ENCODE peak calls at places on chromosomes 16 and 17, in seven cellular contexts. W, K, Z, H, L, U and P are unnamed samples.

GRCh38 chr16:89281829-89282228 is 64.3 kb downstream of the ZNF778 start:
- DNase-seq in W (no peak), K (no peak), Z (no peak), H (no peak), L (no peak), U (no peak), P (no peak)

GRCh38 chr16:2087426-2088191 is 39.8 kb downstream of the TSC2 start:
- DNase-seq in W (no peak), K (no peak), Z (no peak), H (no peak), L (no peak), U (no peak), P (no peak)

GRCh38 chr17:77318491-77319210 is 177.9 kb downstream of the SEC14L1 start:
- DNase-seq in W (no peak), K (no peak), Z (no peak), H (no peak), L (no peak), U (peak), P (no peak)

GRCh38 chr16:79850348-79850747 is 249.8 kb upstream of the MAF start:
- DNase-seq in W (no peak), K (no peak), Z (no peak), H (no peak), L (no peak), U (no peak), P (no peak)

GRCh38 chr16:84832488-84833141 is 12.8 kb downstream of the CRISPLD2 start:
- DNase-seq in W (no peak), K (no peak), Z (peak), H (no peak), L (no peak), U (peak), P (no peak)

GRCh38 chr17:1779571-1780074 is 17.8 kb downstream of the SERPINF1 start:
- DNase-seq in W (no peak), K (no peak), Z (peak), H (peak), L (no peak), U (peak), P (no peak)

GRCh38 chr17:40094874-40095273 is 5.5 kb downstream of the NR1D1 start:
- DNase-seq in W (no peak), K (no peak), Z (no peak), H (no peak), L (no peak), U (no peak), P (no peak)

GRCh38 chr17:55962931-55963378 is 190.3 kb upstream of the ANKFN1 start:
- DNase-seq in W (no peak), K (no peak), Z (peak), H (no peak), L (no peak), U (no peak), P (no peak)

GRCh38 chr17:66787914-66788313 is 47.0 kb upstream of the CACNG5 start:
- DNase-seq in W (no peak), K (no peak), Z (no peak), H (no peak), L (no peak), U (no peak), P (no peak)

GRCh38 chr17:77645441-77646430 is 312.8 kb upstream of the TNRC6C start:
- DNase-seq in W (no peak), K (no peak), Z (no peak), H (peak), L (peak), U (no peak), P (peak)

GRCh38 chr16:1222553-1223354 is 2.3 kb downstream of the TPSG1 start:
- DNase-seq in W (no peak), K (no peak), Z (no peak), H (no peak), L (no peak), U (no peak), P (no peak)

GRCh38 chr16:57616241-57616640 is 12.2 kb upstream of the ADGRG1 start:
- DNase-seq in W (no peak), K (no peak), Z (no peak), H (no peak), L (no peak), U (no peak), P (no peak)

GRCh38 chr16:21083729-21084268 is 66.8 kb downstream of the DNAH3 start:
- DNase-seq in W (peak), K (peak), Z (peak), H (peak), L (peak), U (peak), P (peak)

GRCh38 chr17:77254961-77255741 is 114.4 kb downstream of the SEC14L1 start:
- DNase-seq in W (peak), K (no peak), Z (peak), H (peak), L (peak), U (peak), P (peak)

GRCh38 chr16:78237346-78237745 is 137.9 kb downstream of the WWOX start:
- DNase-seq in W (no peak), K (no peak), Z (no peak), H (no peak), L (no peak), U (no peak), P (no peak)

GRCh38 chr17:72561266-72561665 is 440.4 kb downstream of the SOX9 start:
- DNase-seq in W (no peak), K (no peak), Z (no peak), H (no peak), L (no peak), U (no peak), P (no peak)

GRCh38 chr17:81470270-81470943 is 42.2 kb downstream of the ACTG1 start:
- DNase-seq in W (no peak), K (no peak), Z (no peak), H (no peak), L (no peak), U (no peak), P (no peak)

GRCh38 chr17:8189041-8189710 is 804 bp downstream of the BORCS6 start:
- DNase-seq in W (no peak), K (no peak), Z (peak), H (no peak), L (no peak), U (peak), P (peak)

GRCh38 chr17:48812001-48812400 is 5.0 kb downstream of the TTLL6 start:
- DNase-seq in W (no peak), K (no peak), Z (no peak), H (no peak), L (peak), U (no peak), P (no peak)

GRCh38 chr17:11300738-11301137 is 59.7 kb downstream of the SHISA6 start:
- DNase-seq in W (no peak), K (no peak), Z (no peak), H (no peak), L (no peak), U (no peak), P (no peak)

GRCh38 chr16:349211-349610 is 3.3 kb downstream of the AXIN1 start:
- DNase-seq in W (no peak), K (no peak), Z (no peak), H (no peak), L (no peak), U (no peak), P (peak)

GRCh38 chr17:37055511-37055910 is 106.8 kb downstream of the AATF start:
- DNase-seq in W (no peak), K (no peak), Z (no peak), H (no peak), L (no peak), U (no peak), P (no peak)

GRCh38 chr16:58264961-58265479 is 29.8 kb downstream of the PRSS54 start:
- DNase-seq in W (no peak), K (no peak), Z (peak), H (peak), L (no peak), U (peak), P (no peak)

GRCh38 chr17:45432405-45433113 is at the start of gene ARHGAP27:
- DNase-seq in W (no peak), K (peak), Z (peak), H (peak), L (peak), U (peak), P (peak)

GRCh38 chr17:42040818-42041217 is 9.6 kb downstream of the C17orf113 start:
- DNase-seq in W (no peak), K (no peak), Z (no peak), H (no peak), L (no peak), U (no peak), P (no peak)

GRCh38 chr17:33290156-33290697 is 2.9 kb downstream of the ASIC2 start:
- DNase-seq in W (no peak), K (no peak), Z (no peak), H (no peak), L (no peak), U (no peak), P (no peak)

GRCh38 chr17:82863941-82864720 is 24.3 kb upstream of the ZNF750 start:
- DNase-seq in W (peak), K (peak), Z (peak), H (peak), L (no peak), U (peak), P (no peak)

GRCh38 chr17:3695129-3695722 is 729 bp downstream of the P2RX5 start:
- DNase-seq in W (no peak), K (peak), Z (no peak), H (peak), L (no peak), U (peak), P (no peak)

GRCh38 chr17:76523084-76524037 is 14.1 kb downstream of the CYGB start:
- DNase-seq in W (peak), K (peak), Z (peak), H (peak), L (peak), U (peak), P (peak)

GRCh38 chr17:45905812-45906211 is 11.5 kb downstream of the MAPT start:
- DNase-seq in W (no peak), K (no peak), Z (no peak), H (no peak), L (no peak), U (no peak), P (no peak)

GRCh38 chr16:27195941-27196595 is 7.3 kb upstream of the KDM8 start:
- DNase-seq in W (no peak), K (no peak), Z (no peak), H (no peak), L (no peak), U (no peak), P (no peak)

GRCh38 chr16:2458887-2459646 is 842 bp upstream of the TEDC2 start:
- DNase-seq in W (no peak), K (peak), Z (peak), H (peak), L (peak), U (no peak), P (no peak)

GRCh38 chr17:74758846-74759163 is 10.4 kb downstream of the NHERF1 start:
- DNase-seq in W (no peak), K (no peak), Z (no peak), H (peak), L (no peak), U (peak), P (no peak)

GRCh38 chr17:74760404-74761105 is 12.1 kb downstream of the NHERF1 start:
- DNase-seq in W (no peak), K (no peak), Z (no peak), H (no peak), L (no peak), U (no peak), P (peak)

GRCh38 chr17:74757931-74758845 is 9.8 kb downstream of the NHERF1 start:
- DNase-seq in W (no peak), K (no peak), Z (no peak), H (no peak), L (no peak), U (no peak), P (no peak)

GRCh38 chr17:74759941-74760340 is 11.5 kb downstream of the NHERF1 start:
- DNase-seq in W (no peak), K (no peak), Z (peak), H (peak), L (peak), U (no peak), P (peak)

DNA sequence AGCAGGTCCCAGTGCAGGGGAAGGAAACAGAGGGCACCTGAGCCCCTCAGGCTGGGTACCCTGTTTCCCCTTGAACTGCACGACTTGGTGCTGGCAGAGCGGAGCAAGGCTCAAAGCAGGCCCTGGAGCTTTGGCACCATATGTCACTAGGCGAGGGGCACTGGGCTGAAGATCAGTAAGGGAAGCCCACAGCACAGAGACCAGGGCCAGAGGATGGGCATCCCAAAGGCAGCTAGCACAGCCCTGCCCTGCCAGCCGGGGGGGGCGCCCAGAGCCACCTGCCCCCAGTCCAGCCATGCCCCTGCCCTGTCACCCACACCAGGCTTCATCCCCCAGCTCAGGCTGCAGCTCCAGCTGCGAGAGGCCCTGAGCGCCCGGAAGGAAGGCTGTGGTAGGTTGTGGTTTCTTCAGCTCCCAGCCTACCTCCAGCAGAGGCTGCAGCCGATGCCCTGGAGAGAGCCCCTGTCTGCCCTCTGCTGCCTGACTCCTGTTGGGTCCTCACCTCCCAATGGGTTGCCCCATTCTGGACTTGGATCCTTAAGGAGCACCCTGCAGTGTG is 10.9 kb downstream of the NHERF1 start:
- DNase-seq in W (no peak), K (peak), Z (no peak), H (no peak), L (no peak), U (no peak), P (no peak)
- H3K4me2 ChIP-seq in W (peak), K (peak), Z (peak), H (peak), L (peak), U (no peak), P (peak)

GRCh38 chr17:57580055-57580739 is 164.9 kb downstream of the CCDC182 start:
- DNase-seq in W (no peak), K (no peak), Z (no peak), H (no peak), L (no peak), U (no peak), P (peak)
- TF ChIP-seq EZH2phosphoT487 in W (no peak), K (no peak), Z (no peak), H (no peak), L (no peak), U (no peak), P (no peak)

GRCh38 chr16:76195648-76196047 is 81.6 kb upstream of the CNTNAP4 start:
- DNase-seq in W (no peak), K (no peak), Z (no peak), H (no peak), L (no peak), U (no peak), P (no peak)

GRCh38 chr16:76193851-76194620 is 83.2 kb upstream of the CNTNAP4 start:
- DNase-seq in W (no peak), K (no peak), Z (peak), H (no peak), L (no peak), U (no peak), P (no peak)

GRCh38 chr16:76190480-76190879 is 86.7 kb upstream of the CNTNAP4 start:
- DNase-seq in W (no peak), K (no peak), Z (no peak), H (no peak), L (no peak), U (no peak), P (no peak)

GRCh38 chr16:76197925-76198324 is 79.3 kb upstream of the CNTNAP4 start:
- DNase-seq in W (no peak), K (no peak), Z (no peak), H (no peak), L (no peak), U (no peak), P (no peak)

GRCh38 chr16:76194621-76195015 is 82.6 kb upstream of the CNTNAP4 start:
- DNase-seq in W (no peak), K (no peak), Z (peak), H (no peak), L (no peak), U (peak), P (no peak)
- H3K4me2 ChIP-seq in W (no peak), K (no peak), Z (peak), H (no peak), L (peak), U (no peak), P (no peak)

GRCh38 chr16:4942481-4942880 is 5.5 kb upstream of the PPL start:
- DNase-seq in W (no peak), K (no peak), Z (no peak), H (no peak), L (no peak), U (no peak), P (no peak)

GRCh38 chr16:4945560-4946502 is 8.9 kb upstream of the PPL start:
- DNase-seq in W (peak), K (no peak), Z (peak), H (peak), L (no peak), U (peak), P (no peak)

GRCh38 chr16:4947722-4948503 is 10.2 kb upstream of the SEC14L5 start:
- DNase-seq in W (no peak), K (no peak), Z (peak), H (no peak), L (peak), U (no peak), P (peak)

GRCh38 chr16:4946917-4947316 is 10.0 kb upstream of the PPL start:
- DNase-seq in W (no peak), K (no peak), Z (no peak), H (no peak), L (no peak), U (no peak), P (no peak)

GRCh38 chr16:4944333-4945281 is 7.7 kb upstream of the PPL start:
- DNase-seq in W (peak), K (no peak), Z (peak), H (peak), L (peak), U (peak), P (no peak)
- TF ChIP-seq EZH2phosphoT487 in W (no peak), K (no peak), Z (no peak), H (no peak), L (no peak), U (no peak), P (no peak)

GRCh38 chr17:70120420-70120819 is 45.4 kb downstream of the KCNJ16 start:
- DNase-seq in W (no peak), K (no peak), Z (no peak), H (no peak), L (no peak), U (no peak), P (no peak)
- H3K4me2 ChIP-seq in W (no peak), K (no peak), Z (no peak), H (no peak), L (no peak), U (peak), P (no peak)

GRCh38 chr16:63841271-63841670 is 1280.6 kb downstream of the CDH11 start:
- DNase-seq in W (no peak), K (no peak), Z (no peak), H (no peak), L (no peak), U (no peak), P (no peak)
- TF ChIP-seq EZH2phosphoT487 in W (no peak), K (no peak), Z (no peak), H (no peak), L (no peak), U (no peak), P (no peak)